ENCODE peak calls at places on chromosomes 11 and 22, in five cellular contexts. P is GM13976, W is body of pancreas, X is tibial nerve, B is GM13977. Z is an unnamed sample.

GRCh38 chr22:27998511-27999410 is 79.7 kb upstream of the PITPNB start:
- DNase-seq in W (no peak), X (no peak), B (no peak), P (no peak), Z (peak)

GRCh38 chr11:15563054-15563453 is 448.3 kb downstream of the INSC start:
- DNase-seq in B (no peak), X (no peak), W (no peak), P (no peak), Z (no peak)

GRCh38 chr22:24482586-24482985 is 12.5 kb upstream of the UPB1 start:
- DNase-seq in P (no peak), B (no peak), X (no peak), W (no peak), Z (no peak)

GRCh38 chr22:32354360-32355351 is 3.0 kb upstream of the RFPL3 start:
- DNase-seq in B (no peak), P (no peak), W (no peak), X (no peak), Z (no peak)

GRCh38 chr11:102620858-102621561 is 4.1 kb downstream of the MMP20 start:
- DNase-seq in B (peak), P (no peak), X (no peak), W (no peak), Z (no peak)

GRCh38 chr11:128180446-128181089 is 406.8 kb downstream of the ETS1 start:
- DNase-seq in W (no peak), P (no peak), B (no peak), X (no peak), Z (no peak)

GRCh38 chr11:6469599-6469998 is 4.1 kb downstream of the TRIM3 start:
- DNase-seq in B (no peak), W (no peak), P (no peak), X (no peak), Z (no peak)

GRCh38 chr11:104256525-104256924 is 92.6 kb upstream of the PDGFD start:
- DNase-seq in P (no peak), X (no peak), B (no peak), W (no peak), Z (no peak)

GRCh38 chr11:110908401-110909106 is 196.3 kb upstream of the ARHGAP20 start:
- DNase-seq in X (no peak), W (no peak), B (no peak), P (no peak), Z (no peak)

DNA sequence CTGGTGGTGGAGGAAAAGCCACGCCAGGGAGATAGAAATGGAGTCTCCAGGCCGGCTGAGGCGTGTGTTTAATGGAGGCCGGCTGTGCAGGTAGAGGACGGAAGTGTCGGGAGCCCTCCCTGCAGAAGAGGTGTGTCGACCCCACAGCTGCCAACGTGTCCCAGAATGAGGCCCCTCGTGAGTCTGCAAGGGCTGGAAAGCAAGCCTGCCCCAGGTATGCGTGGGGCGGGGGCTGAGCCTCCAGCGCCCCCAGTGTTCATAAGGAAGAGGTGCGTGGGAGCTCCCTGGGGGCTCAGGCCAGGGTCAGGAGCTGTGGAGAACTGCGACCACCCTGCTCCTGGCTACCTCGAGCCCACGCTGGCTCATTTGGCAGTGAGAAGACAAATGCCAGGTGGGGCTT is 38.0 kb upstream of the JAM3 start:
- DNase-seq in P (no peak), X (no peak), W (no peak), B (no peak), Z (no peak)
- TF ChIP-seq CTCF in P (peak), X (no peak), W (no peak), B (peak), Z (peak)

GRCh38 chr11:78652866-78653265 is 78.2 kb upstream of the NARS2 start:
- DNase-seq in B (no peak), W (no peak), P (no peak), X (no peak), Z (no peak)

GRCh38 chr11:78653294-78653909 is 78.7 kb upstream of the NARS2 start:
- DNase-seq in B (no peak), P (no peak), X (no peak), W (no peak), Z (no peak)

GRCh38 chr11:78651923-78652602 is 77.4 kb upstream of the NARS2 start:
- DNase-seq in X (no peak), W (no peak), B (no peak), P (no peak), Z (no peak)

GRCh38 chr11:78649361-78650215 is 74.9 kb upstream of the NARS2 start:
- DNase-seq in B (no peak), W (no peak), P (no peak), X (no peak), Z (no peak)

DNA sequence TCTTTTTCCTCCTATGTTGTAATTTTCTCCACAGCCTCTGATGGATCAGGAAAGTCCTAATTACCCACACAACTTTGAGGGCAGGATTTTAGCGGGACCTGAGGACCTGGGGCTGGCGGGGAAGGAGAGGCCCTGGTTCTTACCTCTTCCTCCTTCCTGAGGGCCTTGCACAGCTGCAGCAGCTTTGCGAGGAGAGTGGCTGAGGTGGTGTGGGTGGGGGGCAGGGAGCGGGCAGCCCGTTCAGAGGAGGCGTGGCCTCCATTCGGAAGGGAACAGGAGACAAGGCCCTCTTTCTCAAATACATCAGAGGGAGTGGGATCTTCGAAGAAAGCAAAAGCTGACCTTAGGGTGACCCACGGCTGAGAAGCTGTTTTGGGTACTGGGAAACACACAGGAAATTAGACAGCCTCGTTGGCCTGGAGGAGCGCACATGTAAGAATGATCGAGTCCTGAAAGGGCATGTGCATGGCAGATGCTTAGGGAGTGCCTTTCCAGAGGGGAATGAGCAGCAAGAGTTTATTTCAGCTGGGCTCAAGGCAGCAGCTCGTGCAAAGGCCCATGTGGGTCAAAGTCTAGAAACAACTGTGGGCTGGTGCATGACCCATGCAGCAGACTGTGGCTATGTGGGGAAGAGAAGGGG is 76.6 kb upstream of the NARS2 start:
- DNase-seq in B (no peak), W (no peak), P (no peak), X (no peak), Z (no peak)
- TF ChIP-seq CTCF in B (no peak), W (no peak), P (no peak), X (no peak), Z (no peak)

GRCh38 chr11:67576742-67577475 is 6.7 kb upstream of the GSTP1 start:
- DNase-seq in B (no peak), P (peak), X (no peak), W (no peak), Z (no peak)
- TF ChIP-seq CTCF in B (peak), P (peak), X (no peak), W (no peak), Z (no peak)

DNA sequence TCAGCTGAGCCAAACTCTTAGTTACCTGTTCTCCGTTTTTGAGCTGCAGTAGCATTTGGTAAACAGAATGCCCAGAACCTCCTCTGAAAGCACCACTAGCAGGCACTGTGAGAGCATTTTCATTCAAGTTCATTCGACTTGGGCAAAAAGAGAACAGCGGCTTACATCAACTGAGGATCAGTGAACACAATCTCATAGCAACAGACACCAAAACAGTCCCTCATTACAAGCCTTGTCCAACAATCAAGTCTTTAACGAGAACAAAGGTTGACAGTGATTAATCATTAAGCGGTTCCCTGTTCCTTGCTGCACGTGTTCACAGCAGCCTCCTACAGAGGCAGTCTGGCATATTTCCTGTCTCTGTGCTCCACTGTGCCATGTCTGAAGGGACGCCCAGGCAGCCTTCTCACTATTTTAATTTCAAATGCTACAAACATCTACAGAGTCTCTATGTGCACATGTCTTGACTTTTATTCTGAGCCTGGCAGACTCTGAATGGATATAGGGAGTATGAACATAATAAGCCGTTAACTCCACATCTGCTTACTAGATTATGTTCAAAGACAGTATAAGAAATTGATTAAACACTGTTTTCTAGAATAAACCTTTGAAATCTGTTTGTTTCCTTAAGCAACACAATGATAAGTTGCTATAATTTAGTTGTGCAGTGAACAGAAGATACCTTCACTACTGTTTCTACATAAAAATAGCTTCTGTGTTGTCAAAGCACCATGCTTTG is 88.3 kb upstream of the MTMR2 start:
- DNase-seq in P (peak), W (peak), B (peak), X (peak), Z (no peak)
- TF ChIP-seq CTCF in P (peak), W (peak), B (peak), X (peak), Z (no peak)

GRCh38 chr22:19933328-19934241 is 8.0 kb upstream of the COMT start:
- DNase-seq in X (no peak), P (peak), W (no peak), B (no peak), Z (no peak)
- TF ChIP-seq CTCF in X (no peak), P (no peak), W (no peak), B (no peak), Z (no peak)

DNA sequence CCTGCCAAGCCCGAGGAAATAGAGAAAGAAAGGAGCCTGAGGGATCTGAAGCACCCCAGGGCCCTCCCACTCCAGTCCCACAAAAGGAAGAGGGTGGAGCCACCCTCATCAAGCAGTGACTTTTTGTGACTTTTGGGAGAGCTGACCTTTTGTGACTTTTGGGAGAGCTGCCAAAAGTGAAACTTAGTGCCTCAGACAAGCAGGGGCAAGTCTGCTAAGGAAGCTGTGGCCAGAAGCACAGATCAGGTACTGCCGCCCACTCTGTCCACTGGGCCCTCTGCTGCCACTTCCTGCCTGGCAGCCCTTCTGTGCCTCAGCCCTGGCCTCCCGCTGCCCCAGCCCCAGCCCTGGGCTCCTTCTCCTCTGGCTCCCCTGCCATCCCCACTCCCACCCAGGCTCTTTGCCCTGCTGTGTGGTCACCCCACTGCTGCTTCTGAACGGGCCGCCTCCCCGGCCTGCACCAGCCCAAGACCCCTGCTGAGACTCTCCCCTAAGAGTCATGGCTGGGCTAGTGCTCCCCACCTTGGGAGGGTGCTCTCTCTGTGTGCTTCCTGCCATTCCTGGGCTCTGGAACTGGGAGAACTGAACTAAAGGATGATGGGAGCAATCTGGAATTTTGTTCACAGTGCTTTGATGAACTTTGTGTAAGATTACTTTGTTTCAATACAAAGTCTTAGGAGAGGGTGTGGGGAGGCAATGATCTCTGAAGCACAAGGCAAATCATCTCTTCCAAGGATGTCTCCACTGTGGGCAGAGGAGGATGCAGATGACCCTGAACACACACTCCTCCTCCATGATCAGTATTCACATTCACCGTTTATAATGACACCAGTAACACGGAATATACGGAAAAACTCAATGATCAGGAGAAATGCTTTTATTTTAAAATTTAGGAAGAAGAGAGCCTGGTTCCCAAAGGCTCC is at the start of gene APOBEC3H:
- DNase-seq in X (peak), P (peak), B (no peak), W (no peak), Z (no peak)
- TF ChIP-seq CTCF in X (no peak), P (no peak), B (no peak), W (no peak), Z (no peak)